ENCODE peak calls at places on chromosomes 4 and X, in seven cellular contexts. One of them, this sample, is unnamed. For H3K4me1, the result is how much of the 10 kb centered on the place peaks cover.

GRCh38 chr4:25913851-25914669 is at the start of gene SMIM20:
- DNase-seq in pancreas: peak
- DNase-seq in stomach: peak
- DNase-seq in tibial artery: peak
- DNase-seq in colonic mucosa: peak
- DNase-seq in left ventricle myocardium inferior: peak
- DNase-seq in esophagus squamous epithelium: peak
- DNase-seq in this sample: peak

GRCh38 chrX:153556767-153557166 is 39.3 kb downstream of the ATP2B3 start:
- DNase-seq in stomach: no peak
- DNase-seq in left ventricle myocardium inferior: no peak
- DNase-seq in colonic mucosa: no peak
- DNase-seq in tibial artery: no peak
- DNase-seq in pancreas: no peak
- DNase-seq in esophagus squamous epithelium: no peak
- DNase-seq in this sample: no peak

GRCh38 chrX:110045988-110046387 is 43.1 kb downstream of the TMEM164 start:
- DNase-seq in stomach: no peak
- DNase-seq in left ventricle myocardium inferior: no peak
- DNase-seq in tibial artery: no peak
- DNase-seq in pancreas: no peak
- DNase-seq in colonic mucosa: no peak
- DNase-seq in esophagus squamous epithelium: no peak
- DNase-seq in this sample: no peak

GRCh38 chr4:158008551-158009218 is 164.1 kb downstream of the GASK1B start:
- DNase-seq in stomach: no peak
- DNase-seq in tibial artery: no peak
- DNase-seq in colonic mucosa: no peak
- DNase-seq in pancreas: no peak
- DNase-seq in left ventricle myocardium inferior: no peak
- DNase-seq in esophagus squamous epithelium: no peak
- DNase-seq in this sample: no peak

GRCh38 chrX:124405868-124406267 is 59.5 kb downstream of the SH2D1A start:
- DNase-seq in esophagus squamous epithelium: no peak
- DNase-seq in colonic mucosa: no peak
- DNase-seq in stomach: no peak
- DNase-seq in left ventricle myocardium inferior: no peak
- DNase-seq in pancreas: no peak
- DNase-seq in tibial artery: no peak
- DNase-seq in this sample: no peak

GRCh38 chrX:68883800-68884199 is 55.0 kb downstream of the EFNB1 start:
- DNase-seq in esophagus squamous epithelium: no peak
- DNase-seq in colonic mucosa: no peak
- DNase-seq in left ventricle myocardium inferior: no peak
- DNase-seq in tibial artery: no peak
- DNase-seq in pancreas: no peak
- DNase-seq in stomach: no peak
- DNase-seq in this sample: no peak

GRCh38 chr4:7803371-7803770 is 136.3 kb downstream of the AFAP1 start:
- DNase-seq in stomach: no peak
- DNase-seq in pancreas: no peak
- DNase-seq in esophagus squamous epithelium: no peak
- DNase-seq in tibial artery: no peak
- DNase-seq in colonic mucosa: no peak
- DNase-seq in left ventricle myocardium inferior: no peak
- DNase-seq in this sample: no peak

GRCh38 chr4:97235516-97235915 is 907.8 kb downstream of the STPG2 start:
- DNase-seq in tibial artery: no peak
- DNase-seq in left ventricle myocardium inferior: no peak
- DNase-seq in esophagus squamous epithelium: no peak
- DNase-seq in pancreas: no peak
- DNase-seq in colonic mucosa: no peak
- DNase-seq in stomach: no peak
- DNase-seq in this sample: no peak

GRCh38 chrX:153560466-153560865 is 38.5 kb downstream of the CCNQ start:
- DNase-seq in tibial artery: no peak
- DNase-seq in left ventricle myocardium inferior: no peak
- DNase-seq in stomach: no peak
- DNase-seq in colonic mucosa: no peak
- DNase-seq in pancreas: no peak
- DNase-seq in esophagus squamous epithelium: no peak
- DNase-seq in this sample: no peak

GRCh38 chr4:27930976-27931375 is 1070.3 kb downstream of the STIM2 start:
- DNase-seq in colonic mucosa: no peak
- DNase-seq in tibial artery: no peak
- DNase-seq in stomach: no peak
- DNase-seq in left ventricle myocardium inferior: no peak
- DNase-seq in pancreas: no peak
- DNase-seq in esophagus squamous epithelium: no peak
- DNase-seq in this sample: no peak

GRCh38 chrX:12210196-12210815 is 72.0 kb downstream of the FRMPD4 start:
- DNase-seq in stomach: no peak
- DNase-seq in left ventricle myocardium inferior: peak
- DNase-seq in esophagus squamous epithelium: no peak
- DNase-seq in tibial artery: peak
- DNase-seq in colonic mucosa: no peak
- DNase-seq in pancreas: no peak
- DNase-seq in this sample: no peak

GRCh38 chrX:153773741-153774575 is 6.9 kb upstream of the SRPK3 start:
- DNase-seq in left ventricle myocardium inferior: peak
- DNase-seq in tibial artery: no peak
- DNase-seq in colonic mucosa: no peak
- DNase-seq in pancreas: peak
- DNase-seq in stomach: no peak
- DNase-seq in esophagus squamous epithelium: no peak
- DNase-seq in this sample: no peak

GRCh38 chr4:147782087-147782781 is 50.3 kb downstream of the ARHGAP10 start:
- DNase-seq in stomach: no peak
- DNase-seq in esophagus squamous epithelium: no peak
- DNase-seq in colonic mucosa: no peak
- DNase-seq in left ventricle myocardium inferior: no peak
- DNase-seq in pancreas: no peak
- DNase-seq in tibial artery: no peak
- DNase-seq in this sample: peak

GRCh38 chr4:6753891-6754290 is 28.6 kb upstream of the KIAA0232 start:
- DNase-seq in colonic mucosa: no peak
- DNase-seq in pancreas: no peak
- DNase-seq in tibial artery: no peak
- DNase-seq in stomach: no peak
- DNase-seq in left ventricle myocardium inferior: no peak
- DNase-seq in esophagus squamous epithelium: no peak
- DNase-seq in this sample: no peak

GRCh38 chrX:153408871-153409351 is 2.4 kb upstream of the ZFP92 start:
- DNase-seq in stomach: no peak
- DNase-seq in esophagus squamous epithelium: no peak
- DNase-seq in colonic mucosa: no peak
- DNase-seq in pancreas: no peak
- DNase-seq in left ventricle myocardium inferior: no peak
- DNase-seq in tibial artery: no peak
- DNase-seq in this sample: no peak

GRCh38 chr4:123409301-123409700 is 12.7 kb downstream of the SPRY1 start:
- DNase-seq in colonic mucosa: no peak
- DNase-seq in pancreas: no peak
- DNase-seq in esophagus squamous epithelium: no peak
- DNase-seq in stomach: no peak
- DNase-seq in left ventricle myocardium inferior: no peak
- DNase-seq in tibial artery: no peak
- DNase-seq in this sample: no peak
- H3K4me1 ChIP-seq in colonic mucosa: under half
- H3K4me1 ChIP-seq in pancreas: under half
- H3K4me1 ChIP-seq in esophagus squamous epithelium: under half
- H3K4me1 ChIP-seq in stomach: half or more
- H3K4me1 ChIP-seq in left ventricle myocardium inferior: under half
- H3K4me1 ChIP-seq in tibial artery: under half
- H3K4me1 ChIP-seq in this sample: under half

GRCh38 chr4:38283724-38284123 is 323.5 kb downstream of the PTTG2 start:
- DNase-seq in tibial artery: no peak
- DNase-seq in pancreas: no peak
- DNase-seq in left ventricle myocardium inferior: no peak
- DNase-seq in esophagus squamous epithelium: no peak
- DNase-seq in colonic mucosa: no peak
- DNase-seq in stomach: no peak
- DNase-seq in this sample: no peak
- H3K4me1 ChIP-seq in tibial artery: under half
- H3K4me1 ChIP-seq in pancreas: under half
- H3K4me1 ChIP-seq in left ventricle myocardium inferior: under half
- H3K4me1 ChIP-seq in esophagus squamous epithelium: under half
- H3K4me1 ChIP-seq in colonic mucosa: under half
- H3K4me1 ChIP-seq in stomach: under half
- H3K4me1 ChIP-seq in this sample: under half

GRCh38 chr4:155523358-155523757 is 143.3 kb upstream of the GUCY1A1 start:
- DNase-seq in esophagus squamous epithelium: no peak
- DNase-seq in tibial artery: no peak
- DNase-seq in stomach: no peak
- DNase-seq in pancreas: no peak
- DNase-seq in colonic mucosa: no peak
- DNase-seq in left ventricle myocardium inferior: no peak
- DNase-seq in this sample: no peak

GRCh38 chr4:155529197-155529596 is 137.5 kb upstream of the GUCY1A1 start:
- DNase-seq in esophagus squamous epithelium: no peak
- DNase-seq in tibial artery: no peak
- DNase-seq in pancreas: no peak
- DNase-seq in stomach: no peak
- DNase-seq in left ventricle myocardium inferior: no peak
- DNase-seq in colonic mucosa: no peak
- DNase-seq in this sample: peak

GRCh38 chr4:155529761-155530160 is 136.9 kb upstream of the GUCY1A1 start:
- DNase-seq in pancreas: no peak
- DNase-seq in esophagus squamous epithelium: no peak
- DNase-seq in tibial artery: no peak
- DNase-seq in stomach: no peak
- DNase-seq in left ventricle myocardium inferior: no peak
- DNase-seq in colonic mucosa: no peak
- DNase-seq in this sample: no peak

GRCh38 chr4:155530290-155530689 is 136.4 kb upstream of the GUCY1A1 start:
- DNase-seq in left ventricle myocardium inferior: no peak
- DNase-seq in tibial artery: no peak
- DNase-seq in colonic mucosa: no peak
- DNase-seq in stomach: no peak
- DNase-seq in pancreas: no peak
- DNase-seq in esophagus squamous epithelium: no peak
- DNase-seq in this sample: no peak

GRCh38 chr4:155526452-155527169 is 140.0 kb upstream of the GUCY1A1 start:
- DNase-seq in pancreas: no peak
- DNase-seq in stomach: no peak
- DNase-seq in colonic mucosa: no peak
- DNase-seq in esophagus squamous epithelium: no peak
- DNase-seq in tibial artery: no peak
- DNase-seq in left ventricle myocardium inferior: no peak
- DNase-seq in this sample: no peak
- H3K4me1 ChIP-seq in pancreas: under half
- H3K4me1 ChIP-seq in stomach: under half
- H3K4me1 ChIP-seq in colonic mucosa: under half
- H3K4me1 ChIP-seq in esophagus squamous epithelium: under half
- H3K4me1 ChIP-seq in tibial artery: under half
- H3K4me1 ChIP-seq in left ventricle myocardium inferior: under half
- H3K4me1 ChIP-seq in this sample: under half

DNA sequence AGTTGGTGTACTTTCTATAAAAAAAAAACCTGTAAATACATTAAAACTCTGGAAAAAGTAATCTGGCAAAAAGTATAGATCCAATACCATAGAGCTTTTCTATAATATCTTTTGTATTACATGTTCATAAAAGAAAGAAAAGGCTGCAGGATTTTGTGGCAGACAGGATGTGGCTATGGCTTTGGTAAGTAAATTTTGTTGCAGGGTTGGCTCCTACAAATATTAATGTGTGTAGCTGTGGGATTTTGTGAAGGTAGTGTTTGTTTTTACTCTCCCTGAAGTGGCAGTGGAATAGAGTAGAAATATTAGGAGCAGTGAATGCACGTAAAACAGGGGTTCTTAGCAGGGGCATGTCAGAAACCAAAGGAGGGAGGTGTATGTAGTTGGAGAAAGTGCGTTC is 84.8 kb downstream of the TSPAN7 start:
- DNase-seq in pancreas: no peak
- DNase-seq in esophagus squamous epithelium: no peak
- DNase-seq in left ventricle myocardium inferior: no peak
- DNase-seq in tibial artery: no peak
- DNase-seq in colonic mucosa: no peak
- DNase-seq in stomach: no peak
- DNase-seq in this sample: no peak
- H3K4me1 ChIP-seq in pancreas: under half
- H3K4me1 ChIP-seq in esophagus squamous epithelium: under half
- H3K4me1 ChIP-seq in left ventricle myocardium inferior: under half
- H3K4me1 ChIP-seq in tibial artery: under half
- H3K4me1 ChIP-seq in colonic mucosa: under half
- H3K4me1 ChIP-seq in stomach: under half
- H3K4me1 ChIP-seq in this sample: under half

This sample was measured in PC-9.